ENCODE peak calls at places on chromosomes 7 and 10, in six cellular contexts. K, M, U, Z, O and F are unnamed samples.

GRCh38 chr10:58897708-58898107 is 278.7 kb upstream of the PHYHIPL start:
- DNase-seq in Z (no peak), M (no peak), U (no peak), O (no peak), K (no peak), F (no peak)

GRCh38 chr10:49500420-49500819 is 38.5 kb downstream of the ERCC6 start:
- DNase-seq in M (no peak), O (no peak), Z (no peak), U (no peak), K (no peak), F (no peak)

GRCh38 chr10:65313406-65313805 is 1612.4 kb upstream of the LRRTM3 start:
- DNase-seq in M (no peak), K (no peak), Z (no peak), O (no peak), U (no peak), F (no peak)

GRCh38 chr7:100582041-100582579 is 3.8 kb downstream of the LRCH4 start:
- DNase-seq in U (peak), Z (no peak), K (no peak), M (no peak), O (peak), F (peak)

GRCh38 chr10:71431945-71432905 is 35.5 kb downstream of the CDH23 start:
- DNase-seq in Z (no peak), U (no peak), O (peak), K (no peak), M (no peak), F (peak)

GRCh38 chr10:70404906-70405824 is 1.2 kb downstream of the EIF4EBP2 start:
- DNase-seq in U (peak), Z (no peak), K (no peak), M (no peak), O (peak), F (peak)

GRCh38 chr7:157541295-157541608 is 204.4 kb downstream of the DNAJB6 start:
- DNase-seq in M (no peak), Z (no peak), K (no peak), U (no peak), O (peak), F (no peak)

GRCh38 chr7:24075426-24075810 is 208.6 kb upstream of the NPY start:
- DNase-seq in Z (no peak), K (no peak), O (no peak), M (no peak), U (no peak), F (no peak)

GRCh38 chr10:16440396-16441105 is 3.7 kb downstream of the PTER start:
- DNase-seq in K (no peak), Z (no peak), O (no peak), M (no peak), U (no peak), F (peak)

GRCh38 chr7:19122018-19122588 is 4.7 kb upstream of the TWIST1 start:
- DNase-seq in U (no peak), Z (peak), M (no peak), K (no peak), O (no peak), F (no peak)

GRCh38 chr7:7799138-7799537 is 80.7 kb upstream of the RPA3 start:
- DNase-seq in Z (no peak), M (no peak), O (no peak), K (no peak), U (no peak), F (no peak)

GRCh38 chr7:5598769-5599371 is 175.2 kb upstream of the TNRC18 start:
- DNase-seq in O (no peak), Z (no peak), U (peak), K (no peak), M (no peak), F (no peak)

GRCh38 chr10:31932838-31933237 is 4.2 kb upstream of the ARHGAP12 start:
- DNase-seq in O (no peak), M (no peak), U (no peak), Z (no peak), K (no peak), F (no peak)

GRCh38 chr7:112630565-112630964 is 149.8 kb downstream of the LSMEM1 start:
- DNase-seq in K (no peak), O (no peak), U (no peak), Z (no peak), M (no peak), F (no peak)

GRCh38 chr7:77811895-77812685 is 13.5 kb downstream of the PHTF2 start:
- DNase-seq in U (no peak), O (no peak), Z (no peak), M (no peak), K (no peak), F (no peak)

GRCh38 chr7:144826248-144826647 is 9.6 kb downstream of the TPK1 start:
- DNase-seq in Z (no peak), U (no peak), O (no peak), M (no peak), K (no peak), F (no peak)

GRCh38 chr7:148264933-148265557 is 325.5 kb upstream of the C7orf33 start:
- DNase-seq in U (no peak), O (no peak), K (no peak), M (peak), Z (peak), F (no peak)

GRCh38 chr10:49688920-49689319 is 9.5 kb downstream of the C10orf53 start:
- DNase-seq in U (no peak), O (no peak), M (no peak), Z (no peak), K (no peak), F (no peak)

GRCh38 chr7:38215115-38215514 is 37.1 kb downstream of the STARD3NL start:
- DNase-seq in M (no peak), Z (no peak), O (no peak), K (no peak), U (no peak), F (no peak)

GRCh38 chr10:87817873-87818504 is at the start of gene ATAD1:
- DNase-seq in K (peak), O (peak), U (peak), Z (peak), M (no peak), F (peak)

GRCh38 chr10:97518601-97519043 is 19.9 kb downstream of the UBTD1 start:
- DNase-seq in Z (no peak), K (no peak), M (no peak), O (no peak), U (no peak), F (no peak)

GRCh38 chr7:22420008-22420407 is 63.1 kb upstream of the RAPGEF5 start:
- DNase-seq in Z (no peak), M (no peak), O (no peak), K (no peak), U (no peak), F (no peak)

GRCh38 chr7:125149151-125149550 is 219.5 kb upstream of the POT1 start:
- DNase-seq in K (no peak), Z (no peak), M (no peak), O (no peak), U (no peak), F (no peak)

GRCh38 chr7:41107938-41108448 is 594.9 kb downstream of the INHBA start:
- DNase-seq in M (no peak), U (no peak), K (no peak), Z (no peak), O (no peak), F (no peak)

GRCh38 chr10:71089162-71089561 is 123.2 kb upstream of the UNC5B start:
- DNase-seq in K (no peak), M (no peak), O (no peak), U (no peak), Z (no peak), F (peak)

GRCh38 chr10:44981172-44982113 is 2.8 kb upstream of the DEPP1 start:
- DNase-seq in K (no peak), Z (peak), O (no peak), U (no peak), M (no peak), F (no peak)

DNA sequence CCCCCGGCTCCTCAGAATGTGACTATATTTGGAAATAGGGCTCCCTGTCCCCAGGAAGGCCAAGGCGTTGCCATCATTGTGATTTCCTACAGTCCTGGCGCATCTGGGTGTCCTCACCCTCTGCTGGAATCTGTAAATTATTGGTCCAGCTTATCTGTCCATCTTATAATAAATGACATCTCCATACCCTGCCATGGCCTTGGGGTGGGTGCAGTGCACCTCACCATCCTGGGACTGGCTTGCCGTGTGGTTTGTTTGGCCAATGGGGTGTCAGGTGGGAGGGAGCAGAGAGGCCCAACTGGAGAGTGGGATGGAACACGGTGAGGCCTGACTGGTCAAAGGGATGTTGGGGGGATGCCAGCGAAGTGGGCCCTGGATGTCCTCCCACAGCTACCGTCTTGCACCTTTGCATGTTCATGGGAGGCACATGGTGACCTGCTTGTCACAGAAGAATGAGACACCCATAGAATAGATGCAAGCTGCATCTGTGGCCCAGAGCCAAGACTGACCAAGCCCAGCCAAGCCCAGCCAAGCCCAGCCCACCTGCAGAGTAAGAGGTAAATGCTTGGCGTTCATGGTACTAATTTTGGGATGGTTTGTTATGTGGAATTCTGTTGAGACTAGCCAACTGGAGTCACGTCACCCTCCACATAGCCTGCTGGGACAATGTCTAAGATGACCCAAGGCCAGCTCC is 11.1 kb upstream of the LRRC27 start:
- DNase-seq in M (no peak), Z (no peak), O (peak), K (no peak), U (no peak), F (no peak)
- TF ChIP-seq POLR2AphosphoS5 in M (no peak), Z (no peak), O (no peak), K (no peak), U (no peak), F (no peak)

GRCh38 chr7:111071556-111071955 is 19.4 kb upstream of the LRRN3 start:
- DNase-seq in U (no peak), M (no peak), K (no peak), Z (no peak), O (no peak), F (no peak)

GRCh38 chr7:111063166-111063565 is 27.8 kb upstream of the LRRN3 start:
- DNase-seq in U (no peak), K (no peak), Z (no peak), O (no peak), M (no peak), F (no peak)

GRCh38 chr7:111068618-111069017 is 22.3 kb upstream of the LRRN3 start:
- DNase-seq in O (no peak), K (no peak), U (no peak), Z (no peak), M (no peak), F (no peak)

GRCh38 chr7:111067682-111068081 is 23.2 kb upstream of the LRRN3 start:
- DNase-seq in K (no peak), M (no peak), O (no peak), Z (no peak), U (no peak), F (no peak)

DNA sequence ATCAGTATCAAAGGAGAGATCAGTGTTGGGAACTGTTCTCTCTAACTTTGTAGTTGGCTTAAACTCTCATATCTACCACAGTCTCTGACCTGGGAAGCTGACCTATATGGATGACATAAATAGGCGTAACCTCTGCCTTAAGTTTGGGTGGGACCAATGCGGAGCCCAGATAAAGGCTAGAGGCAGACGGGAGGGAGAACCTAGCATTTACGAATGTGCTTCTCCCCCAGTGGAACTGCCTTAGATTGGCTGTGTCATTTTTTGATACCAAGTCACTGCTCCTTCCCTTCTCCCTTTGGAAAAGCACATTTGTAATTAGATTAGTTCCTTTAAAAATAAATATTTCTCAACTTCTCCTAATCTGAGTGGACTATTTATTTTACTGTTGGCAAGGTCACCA is 23.7 kb upstream of the LRRN3 start:
- DNase-seq in O (no peak), K (no peak), U (no peak), M (no peak), Z (no peak), F (no peak)
- TF ChIP-seq POLR2AphosphoS5 in O (no peak), K (no peak), U (no peak), M (no peak), Z (no peak), F (no peak)

DNA sequence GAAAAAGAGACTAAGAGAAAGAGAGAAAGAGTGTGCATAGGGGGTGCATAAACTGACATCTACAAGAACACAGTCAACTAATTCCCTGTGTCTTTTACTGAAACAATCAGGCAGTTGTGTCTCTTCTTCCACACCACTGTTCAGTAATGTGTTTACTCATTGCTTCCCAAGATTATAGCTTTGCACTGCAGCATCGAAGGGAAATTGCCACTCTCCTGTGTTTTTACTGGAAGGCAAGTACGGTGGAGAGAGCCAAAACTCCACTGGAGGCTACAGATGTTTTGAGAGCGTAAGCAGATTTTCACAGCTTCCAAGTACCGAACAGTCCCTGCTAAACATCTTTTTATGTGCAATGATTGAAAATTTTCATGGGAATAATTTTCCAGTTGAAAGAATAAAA is 510.5 kb upstream of the AKR1E2 start:
- DNase-seq in U (no peak), K (no peak), Z (no peak), O (no peak), M (no peak), F (no peak)
- TF ChIP-seq POLR2AphosphoS5 in U (no peak), K (no peak), Z (no peak), O (no peak), M (no peak), F (no peak)

GRCh38 chr7:30066697-30067096 is 38.5 kb downstream of the PLEKHA8 start:
- DNase-seq in M (no peak), K (no peak), O (no peak), Z (no peak), U (no peak), F (no peak)

GRCh38 chr7:30065746-30066145 is 37.5 kb downstream of the PLEKHA8 start:
- DNase-seq in Z (no peak), U (no peak), O (no peak), M (no peak), K (no peak), F (no peak)

GRCh38 chr7:30070052-30070451 is 41.8 kb downstream of the PLEKHA8 start:
- DNase-seq in Z (no peak), U (no peak), M (no peak), K (no peak), O (no peak), F (no peak)

GRCh38 chr7:30069096-30069867 is 41.1 kb downstream of the PLEKHA8 start:
- DNase-seq in M (no peak), Z (no peak), U (no peak), O (no peak), K (no peak), F (no peak)

GRCh38 chr7:30068117-30068516 is 39.9 kb downstream of the PLEKHA8 start:
- DNase-seq in M (no peak), Z (no peak), K (no peak), U (no peak), O (no peak), F (no peak)
- TF ChIP-seq POLR2AphosphoS5 in M (no peak), Z (no peak), K (no peak), U (peak), O (no peak), F (no peak)

DNA sequence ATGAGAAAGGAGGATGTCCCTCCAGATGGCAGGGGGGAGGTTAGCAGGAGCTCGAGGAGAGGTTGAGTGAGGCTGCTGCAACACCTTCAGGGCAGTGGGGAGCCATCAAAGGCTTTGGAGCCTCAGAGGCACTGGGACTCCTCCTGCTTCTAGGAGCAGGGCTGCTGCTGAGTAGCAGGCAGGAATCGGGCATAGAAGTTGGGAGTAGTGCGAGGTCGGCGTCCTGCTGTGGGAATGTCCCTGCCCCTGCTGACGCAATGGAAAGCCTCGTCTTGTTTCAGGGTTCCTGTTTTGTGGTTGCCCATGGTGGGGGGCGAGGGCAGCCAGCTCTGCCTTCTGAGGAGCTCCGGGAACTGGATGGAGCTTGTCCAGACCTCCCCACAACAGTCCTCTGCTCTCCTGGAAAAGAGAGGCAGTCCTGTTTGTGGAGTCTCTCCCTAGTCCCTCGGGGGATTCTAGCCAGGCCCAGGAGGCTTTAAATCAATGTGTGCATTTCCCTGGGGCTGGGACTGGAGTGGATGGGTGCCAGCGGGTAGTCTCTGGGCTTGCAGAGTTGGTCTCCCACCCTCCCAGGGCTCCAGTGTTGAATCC is 98.8 kb upstream of the PPIF start:
- DNase-seq in U (no peak), Z (no peak), K (no peak), M (no peak), O (peak), F (no peak)
- TF ChIP-seq POLR2AphosphoS5 in U (peak), Z (no peak), K (no peak), M (no peak), O (peak), F (peak)

DNA sequence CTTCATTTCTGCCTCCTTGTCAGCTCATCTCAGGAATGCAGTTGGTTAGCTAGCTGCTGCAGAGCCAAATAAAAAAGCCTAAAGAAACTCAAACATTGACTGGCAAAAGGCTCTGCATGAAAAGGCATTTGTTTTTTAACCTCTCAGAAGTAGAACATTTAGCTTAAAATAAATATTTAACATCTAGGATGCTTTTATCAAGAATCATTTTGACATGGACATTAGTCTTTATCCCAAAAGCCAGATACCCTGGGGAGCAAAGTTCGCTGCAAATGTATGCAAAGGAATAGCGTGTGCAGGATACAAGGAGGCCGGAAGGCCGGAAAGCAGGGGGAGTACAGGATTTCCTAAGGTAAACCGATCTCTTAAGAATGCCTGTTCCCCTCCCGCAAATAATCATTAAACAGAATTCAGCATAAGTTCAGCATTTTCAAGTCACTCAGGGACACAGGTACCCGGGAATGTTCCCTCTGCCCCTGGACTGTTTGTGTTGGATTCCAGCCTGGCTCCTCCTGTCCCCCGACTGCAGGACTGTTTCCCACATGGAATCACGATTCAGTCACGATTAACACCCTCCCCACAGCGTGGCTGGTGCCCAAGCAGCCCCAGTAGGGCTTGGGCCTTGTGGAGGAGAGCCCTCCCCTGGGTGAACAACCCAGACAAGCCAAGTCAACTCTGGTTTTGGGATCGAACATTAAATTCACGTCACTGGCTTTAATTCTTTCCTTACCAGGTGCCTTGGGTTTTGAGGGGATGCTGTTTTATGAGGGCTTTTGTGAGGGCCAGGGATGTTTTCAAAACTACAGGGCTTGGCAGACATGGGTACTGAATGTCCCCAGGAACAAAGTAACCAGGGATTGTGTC is 97.8 kb downstream of the HIPK2 start:
- DNase-seq in M (no peak), K (no peak), Z (no peak), O (no peak), U (no peak), F (peak)
- TF ChIP-seq POLR2AphosphoS5 in M (no peak), K (no peak), Z (no peak), O (no peak), U (no peak), F (no peak)

GRCh38 chr7:2646680-2647571 is 15.1 kb downstream of the TTYH3 start:
- DNase-seq in U (peak), K (no peak), O (no peak), Z (peak), M (no peak), F (no peak)

GRCh38 chr7:2646336-2646679 is 14.5 kb downstream of the TTYH3 start:
- DNase-seq in O (no peak), M (no peak), U (peak), K (no peak), Z (no peak), F (no peak)

GRCh38 chr7:2644514-2645273 is 12.9 kb downstream of the TTYH3 start:
- DNase-seq in O (no peak), K (no peak), U (peak), Z (no peak), M (no peak), F (peak)

GRCh38 chr7:2643386-2644229 is 11.8 kb downstream of the TTYH3 start:
- DNase-seq in U (peak), K (no peak), Z (no peak), O (no peak), M (no peak), F (no peak)

DNA sequence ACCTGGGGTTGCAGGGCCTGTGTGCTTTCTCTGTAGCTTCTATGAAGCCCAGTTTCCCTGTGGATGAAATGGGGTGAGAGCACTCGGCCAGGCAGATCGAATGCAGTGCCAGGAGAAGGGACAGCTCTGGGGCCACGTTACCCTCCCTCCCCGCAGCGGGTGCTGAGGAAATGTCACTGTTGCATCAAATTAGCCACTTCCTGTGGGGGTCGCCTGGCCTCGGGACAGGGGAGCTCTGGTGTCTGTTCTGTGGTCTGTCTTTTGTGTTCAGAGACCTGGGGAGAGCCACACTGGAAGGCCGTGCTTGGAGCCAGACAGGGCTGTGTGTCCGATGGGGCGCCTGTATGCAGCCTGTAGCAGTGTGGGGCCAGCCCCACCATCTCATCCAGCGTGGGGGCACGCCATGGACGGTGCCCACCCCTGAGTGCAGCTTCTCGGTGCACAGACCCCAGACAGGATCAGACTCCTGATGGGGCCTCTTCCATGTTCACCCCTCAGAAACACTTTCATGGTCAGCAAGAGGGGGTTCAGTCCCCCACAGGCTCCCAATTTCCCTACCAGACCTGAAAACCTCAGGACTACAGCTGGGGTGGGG is 13.6 kb downstream of the TTYH3 start:
- DNase-seq in Z (no peak), U (peak), O (peak), K (peak), M (no peak), F (no peak)
- TF ChIP-seq POLR2AphosphoS5 in Z (no peak), U (no peak), O (peak), K (peak), M (no peak), F (no peak)